ENCODE peak calls at places on chromosomes 1 and 21, in six cellular contexts. Y is H9, R is mesenchymal stem cell, A is trophoblast cell, E is H1, Q is IMR-90. U is an unnamed sample.

GRCh38 chr1:213163278-213163711 is 112.3 kb downstream of the RPS6KC1 start:
- DNase-seq in E (no peak), Q (no peak), Y (no peak), A (no peak), R (no peak), U (no peak)

GRCh38 chr1:111441573-111442192 is 7.4 kb downstream of the WDR77 start:
- DNase-seq in E (peak), Y (peak), A (no peak), R (peak), Q (peak), U (peak)

GRCh38 chr1:27548858-27549719 is 54.9 kb downstream of the AHDC1 start:
- DNase-seq in A (no peak), E (no peak), Y (no peak), R (no peak), Q (no peak), U (no peak)

GRCh38 chr1:113747376-113747775 is 11.9 kb downstream of the PHTF1 start:
- DNase-seq in A (no peak), Y (no peak), E (no peak), R (no peak), Q (peak), U (no peak)

GRCh38 chr1:95201905-95202304 is 32.1 kb upstream of the RWDD3 start:
- DNase-seq in R (peak), Q (peak), Y (no peak), E (no peak), A (no peak), U (no peak)

GRCh38 chr1:176837708-176838107 is 326.8 kb downstream of the ASTN1 start:
- DNase-seq in A (no peak), Y (no peak), Q (no peak), R (no peak), E (no peak), U (no peak)

GRCh38 chr1:201530741-201531521 is 8.0 kb upstream of the NAV1 start:
- DNase-seq in E (peak), R (peak), Y (peak), A (peak), Q (peak), U (peak)

GRCh38 chr1:3697810-3698209 is 45.5 kb downstream of the TP73 start:
- DNase-seq in Y (no peak), E (no peak), Q (no peak), R (no peak), A (no peak), U (no peak)

GRCh38 chr1:54490361-54491248 is 57.4 kb upstream of the ACOT11 start:
- DNase-seq in E (peak), R (no peak), Q (no peak), A (no peak), Y (peak), U (no peak)

GRCh38 chr1:78250201-78250600 is 204.4 kb downstream of the GIPC2 start:
- DNase-seq in Y (no peak), A (no peak), Q (peak), R (no peak), E (no peak), U (no peak)

GRCh38 chr1:37040773-37041172 is 6.5 kb upstream of the GRIK3 start:
- DNase-seq in Q (no peak), Y (no peak), R (no peak), E (no peak), A (no peak), U (no peak)

GRCh38 chr1:154433161-154433681 is 28.1 kb downstream of the IL6R start:
- DNase-seq in Q (no peak), R (peak), Y (no peak), A (peak), E (no peak), U (no peak)

GRCh38 chr1:55039342-55040082 is at the start of gene PCSK9:
- DNase-seq in Q (no peak), A (no peak), Y (peak), E (peak), R (peak), U (peak)

GRCh38 chr1:236284291-236284711 is 2.5 kb upstream of the ERO1B start:
- DNase-seq in E (no peak), R (no peak), A (no peak), Y (no peak), Q (no peak), U (peak)

GRCh38 chr1:227744668-227745067 is 9.4 kb downstream of the SNAP47 start:
- DNase-seq in A (no peak), Q (no peak), E (no peak), R (no peak), Y (no peak), U (no peak)

GRCh38 chr1:216310776-216311175 is 112.5 kb downstream of the USH2A start:
- DNase-seq in R (peak), E (peak), Q (peak), A (peak), Y (peak), U (peak)

GRCh38 chr1:153796786-153797659 is 21.8 kb downstream of the SLC27A3 start:
- DNase-seq in E (peak), Y (peak), Q (peak), A (peak), R (peak), U (peak)

GRCh38 chr1:155801149-155801548 is 55.9 kb downstream of the GON4L start:
- DNase-seq in Y (no peak), R (peak), E (no peak), Q (peak), A (no peak), U (no peak)

GRCh38 chr1:32195531-32195930 is 4.9 kb upstream of the CCDC28B start:
- DNase-seq in R (no peak), Y (no peak), Q (no peak), A (no peak), E (no peak), U (no peak)

GRCh38 chr1:205920159-205920558 is 23.1 kb downstream of the SLC26A9 start:
- DNase-seq in Q (peak), A (no peak), E (no peak), Y (peak), R (peak), U (no peak)

GRCh38 chr1:29518183-29518835 is 282.0 kb downstream of the PTPRU start:
- DNase-seq in R (no peak), A (no peak), Q (no peak), E (no peak), Y (peak), U (no peak)

GRCh38 chr21:44817914-44818635 is at the start of gene SUMO3:
- DNase-seq in E (peak), A (peak), Y (peak), R (peak), Q (peak), U (peak)

GRCh38 chr1:229403573-229403972 is 30.3 kb downstream of the ACTA1 start:
- DNase-seq in Y (no peak), A (no peak), Q (no peak), R (no peak), E (no peak), U (no peak)
- H3K14ac ChIP-seq in Y (no peak), A (no peak), Q (no peak), R (no peak), E (no peak), U (no peak)

DNA sequence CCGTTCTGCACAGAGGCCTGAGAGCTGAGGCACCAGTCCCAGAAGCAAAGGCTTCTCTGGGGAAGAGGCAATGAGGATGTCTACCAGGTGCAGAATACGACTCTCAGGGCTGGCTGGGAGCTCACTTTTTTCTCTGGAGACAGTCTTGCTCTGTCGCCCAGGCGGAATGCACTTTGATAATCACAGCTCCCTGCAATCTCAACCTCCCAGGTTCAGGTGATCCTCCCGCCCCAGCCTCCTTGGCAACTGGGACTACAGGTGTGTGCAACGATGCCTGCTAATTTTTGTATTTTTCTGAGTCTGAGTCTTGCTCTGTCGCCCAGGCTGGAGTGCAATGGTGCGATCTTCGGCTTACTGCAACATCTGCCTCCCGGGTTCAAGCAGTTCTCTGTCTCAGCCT is 17.6 kb downstream of the NADK start:
- DNase-seq in Q (no peak), Y (no peak), R (no peak), A (no peak), E (no peak), U (no peak)
- H3K14ac ChIP-seq in Q (no peak), Y (no peak), R (no peak), A (no peak), E (no peak), U (no peak)

GRCh38 chr1:43351421-43352350 is 7.1 kb upstream of the CDC20 start:
- DNase-seq in E (no peak), R (no peak), A (no peak), Y (no peak), Q (no peak), U (no peak)

GRCh38 chr1:43349594-43350306 is 9.0 kb upstream of the CDC20 start:
- DNase-seq in Y (no peak), Q (peak), A (no peak), R (peak), E (no peak), U (no peak)

GRCh38 chr1:43354471-43354870 is 4.3 kb upstream of the CDC20 start:
- DNase-seq in E (no peak), Q (no peak), R (no peak), Y (no peak), A (no peak), U (no peak)

GRCh38 chr1:43350976-43351375 is 7.8 kb upstream of the CDC20 start:
- DNase-seq in Y (no peak), R (no peak), E (no peak), Q (no peak), A (no peak), U (no peak)

DNA sequence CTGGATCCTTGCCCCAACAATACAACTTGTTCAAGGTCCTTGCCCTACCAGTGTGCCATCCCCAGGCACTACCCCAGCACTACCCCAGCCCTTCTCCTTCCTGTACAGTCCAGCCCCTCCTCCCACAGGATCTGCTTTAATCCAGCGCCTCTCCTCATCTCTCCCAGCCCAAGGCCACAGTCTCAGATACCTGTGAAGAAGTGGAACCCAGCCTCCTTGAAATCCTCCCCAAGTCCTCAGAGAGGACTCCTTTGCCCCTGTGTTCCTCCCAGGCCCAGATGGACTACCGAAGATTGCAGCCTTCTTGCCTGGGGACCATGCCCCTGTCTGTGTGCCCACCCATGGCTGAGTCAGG is 6.5 kb upstream of the CDC20 start:
- DNase-seq in R (no peak), E (no peak), Q (no peak), A (no peak), Y (no peak), U (no peak)
- H3K14ac ChIP-seq in R (no peak), E (no peak), Q (no peak), A (no peak), Y (no peak), U (no peak)

GRCh38 chr1:1545946-1546737 is 5.7 kb upstream of the TMEM240 start:
- DNase-seq in R (no peak), Q (peak), E (no peak), A (no peak), Y (no peak), U (no peak)

GRCh38 chr1:1542766-1543705 is 2.6 kb upstream of the TMEM240 start:
- DNase-seq in Q (no peak), R (no peak), Y (no peak), A (no peak), E (no peak), U (no peak)

GRCh38 chr1:1544544-1544943 is 4.1 kb upstream of the TMEM240 start:
- DNase-seq in E (no peak), A (no peak), Y (no peak), R (no peak), Q (no peak), U (no peak)

GRCh38 chr1:1541956-1542765 is 1.7 kb upstream of the TMEM240 start:
- DNase-seq in A (no peak), E (no peak), Q (no peak), R (no peak), Y (no peak), U (no peak)

GRCh38 chr1:1543706-1544099 is 3.3 kb upstream of the TMEM240 start:
- DNase-seq in E (no peak), R (no peak), Y (no peak), Q (no peak), A (no peak), U (no peak)
- H3K14ac ChIP-seq in E (no peak), R (no peak), Y (no peak), Q (no peak), A (no peak), U (no peak)

GRCh38 chr1:234845836-234846235 is 235.9 kb upstream of the IRF2BP2 start:
- DNase-seq in R (no peak), E (no peak), Q (no peak), A (no peak), Y (no peak), U (no peak)
- H3K14ac ChIP-seq in R (no peak), E (no peak), Q (no peak), A (no peak), Y (no peak), U (no peak)

U was measured in neuronal stem cell.